ENCODE peak calls at places on chromosomes 3 and 15, in nine cellular contexts. Y, F, C, E, O, M, T, D and G are unnamed samples.

GRCh38 chr3:195075941-195076875 is 194.8 kb downstream of the XXYLT1 start:
- DNase-seq in Y (no peak), F (no peak), C (no peak), E (no peak), O (no peak), M (no peak), T (peak; percentile 26), D (no peak), G (no peak)

GRCh38 chr3:171420667-171421066 is 39.5 kb downstream of the TNIK start:
- DNase-seq in Y (no peak), F (no peak), C (no peak), E (no peak), O (no peak), M (no peak), T (no peak), D (no peak), G (no peak)

GRCh38 chr15:70792171-70792573 is 28.8 kb upstream of the UACA start:
- DNase-seq in Y (no peak), F (no peak), C (no peak), E (peak; percentile 98), O (no peak), M (peak; percentile 96), T (peak; percentile 83), D (no peak), G (no peak)

GRCh38 chr3:44050051-44050570 is 191.6 kb upstream of the TOPAZ1 start:
- DNase-seq in Y (no peak), F (no peak), C (no peak), E (no peak), O (no peak), M (no peak), T (no peak), D (no peak), G (no peak)

GRCh38 chr3:32457971-32458471 is 44.6 kb downstream of the CMTM6 start:
- DNase-seq in Y (no peak), F (no peak), C (peak; percentile 42), E (no peak), O (peak; percentile 60), M (no peak), T (no peak), D (peak; percentile 85), G (no peak)

GRCh38 chr3:135895734-135896121 is 69.8 kb upstream of the PPP2R3A start:
- DNase-seq in Y (no peak), F (no peak), C (no peak), E (peak; percentile 47), O (no peak), M (no peak), T (peak; percentile 82), D (no peak), G (no peak)

GRCh38 chr3:5037828-5038227 is 58.6 kb downstream of the BHLHE40 start:
- DNase-seq in Y (no peak), F (no peak), C (no peak), E (no peak), O (no peak), M (no peak), T (no peak), D (no peak), G (no peak)

GRCh38 chr3:155701882-155702465 is 42.9 kb downstream of the PLCH1 start:
- DNase-seq in Y (no peak), F (no peak), C (peak; percentile 33), E (peak; percentile 82), O (peak; percentile 37), M (peak; percentile 71), T (peak; percentile 65), D (no peak), G (no peak)

GRCh38 chr3:135516143-135516542 is 449.4 kb upstream of the PPP2R3A start:
- DNase-seq in Y (no peak), F (no peak), C (no peak), E (peak; percentile 36), O (no peak), M (peak; percentile 34), T (peak; percentile 59), D (no peak), G (no peak)

GRCh38 chr15:70149667-70150404 is 52.1 kb upstream of the TLE3 start:
- DNase-seq in Y (no peak), F (no peak), C (no peak), E (peak; percentile 51), O (no peak), M (peak; percentile 39), T (peak; percentile 62), D (no peak), G (no peak)

GRCh38 chr3:188584162-188584529 is 430.2 kb downstream of the LPP start:
- DNase-seq in Y (no peak), F (no peak), C (no peak), E (peak; percentile 85), O (no peak), M (peak; percentile 58), T (peak; percentile 85), D (no peak), G (no peak)